ENCODE peak calls at places on chromosome 21, in four cellular contexts. One of them, this sample, is unnamed.

GRCh38 chr21:36854391-36854790 is 112.1 kb downstream of the HLCS start:
- DNase-seq in neural progenitor cell: peak; percentile 84
- DNase-seq in OCI-LY7: peak; percentile 63
- DNase-seq in hepatocyte: peak; percentile 75
- DNase-seq in this sample: peak; percentile 36

GRCh38 chr21:36710729-36711048 is 11.8 kb downstream of the SIM2 start:
- DNase-seq in neural progenitor cell: peak; percentile 68
- DNase-seq in OCI-LY7: peak; percentile 1
- DNase-seq in hepatocyte: no peak
- DNase-seq in this sample: no peak

GRCh38 chr21:34886554-34887385 is 162.3 kb downstream of the RUNX1 start:
- DNase-seq in OCI-LY7: no peak
- DNase-seq in hepatocyte: peak; percentile 45
- DNase-seq in neural progenitor cell: peak; percentile 76
- DNase-seq in this sample: peak; percentile 50

GRCh38 chr21:35732788-35733187 is 327.5 kb downstream of the SETD4 start:
- DNase-seq in OCI-LY7: no peak
- DNase-seq in hepatocyte: no peak
- DNase-seq in neural progenitor cell: no peak
- DNase-seq in this sample: no peak

GRCh38 chr21:33966324-33966949 is 50.8 kb upstream of the ATP5PO start:
- DNase-seq in neural progenitor cell: no peak
- DNase-seq in hepatocyte: no peak
- DNase-seq in OCI-LY7: no peak
- DNase-seq in this sample: no peak

GRCh38 chr21:36205962-36206361 is 49.3 kb downstream of the DOP1B start:
- DNase-seq in hepatocyte: no peak
- DNase-seq in OCI-LY7: no peak
- DNase-seq in neural progenitor cell: no peak
- DNase-seq in this sample: no peak

GRCh38 chr21:35400233-35400939 is 351.3 kb upstream of the RUNX1 start:
- DNase-seq in OCI-LY7: peak; percentile 86
- DNase-seq in neural progenitor cell: peak; percentile 36
- DNase-seq in hepatocyte: peak; percentile 80
- DNase-seq in this sample: peak; percentile 66

GRCh38 chr21:31509108-31510017 is 150.1 kb upstream of the SOD1 start:
- DNase-seq in OCI-LY7: peak; percentile 64
- DNase-seq in neural progenitor cell: peak; percentile 38
- DNase-seq in hepatocyte: peak; percentile 57
- DNase-seq in this sample: peak; percentile 45

GRCh38 chr21:40186036-40186435 is 318.8 kb downstream of the PCP4 start:
- DNase-seq in OCI-LY7: no peak
- DNase-seq in neural progenitor cell: no peak
- DNase-seq in hepatocyte: no peak
- DNase-seq in this sample: no peak

GRCh38 chr21:32350211-32350980 is 42.4 kb downstream of the URB1 start:
- DNase-seq in OCI-LY7: no peak
- DNase-seq in hepatocyte: no peak
- DNase-seq in neural progenitor cell: no peak
- DNase-seq in this sample: no peak

GRCh38 chr21:36859744-36860501 is 106.5 kb downstream of the HLCS start:
- DNase-seq in OCI-LY7: peak; percentile 61
- DNase-seq in neural progenitor cell: no peak
- DNase-seq in hepatocyte: peak; percentile 83
- DNase-seq in this sample: peak; percentile 45

GRCh38 chr21:36097427-36098230 is 27.8 kb downstream of the CBR1 start:
- DNase-seq in hepatocyte: no peak
- DNase-seq in OCI-LY7: no peak
- DNase-seq in neural progenitor cell: no peak
- DNase-seq in this sample: no peak

GRCh38 chr21:40153351-40153750 is 286.1 kb downstream of the PCP4 start:
- DNase-seq in OCI-LY7: no peak
- DNase-seq in neural progenitor cell: no peak
- DNase-seq in hepatocyte: no peak
- DNase-seq in this sample: no peak

GRCh38 chr21:34243562-34243961 is 120.2 kb upstream of the KCNE2 start:
- DNase-seq in hepatocyte: no peak
- DNase-seq in neural progenitor cell: peak; percentile 27
- DNase-seq in OCI-LY7: peak; percentile 47
- DNase-seq in this sample: peak; percentile 38

GRCh38 chr21:15054606-15055239 is 10.1 kb downstream of the NRIP1 start:
- DNase-seq in OCI-LY7: no peak
- DNase-seq in hepatocyte: no peak
- DNase-seq in neural progenitor cell: no peak
- DNase-seq in this sample: no peak

GRCh38 chr21:41141031-41141457 is 26.9 kb upstream of the BACE2 start:
- DNase-seq in OCI-LY7: no peak
- DNase-seq in neural progenitor cell: no peak
- DNase-seq in hepatocyte: no peak
- DNase-seq in this sample: peak; percentile 51

GRCh38 chr21:34724131-34724856 is 55.5 kb downstream of the CLIC6 start:
- DNase-seq in neural progenitor cell: no peak
- DNase-seq in hepatocyte: no peak
- DNase-seq in OCI-LY7: no peak
- DNase-seq in this sample: peak; percentile 52

GRCh38 chr21:33993286-33994231 is 78.0 kb upstream of the ATP5PO start:
- DNase-seq in neural progenitor cell: no peak
- DNase-seq in hepatocyte: no peak
- DNase-seq in OCI-LY7: peak; percentile 40
- DNase-seq in this sample: no peak

GRCh38 chr21:36466061-36466511 is 13.8 kb downstream of the CLDN14 start:
- DNase-seq in neural progenitor cell: no peak
- DNase-seq in hepatocyte: no peak
- DNase-seq in OCI-LY7: no peak
- DNase-seq in this sample: no peak

GRCh38 chr21:26522704-26523103 is 50.4 kb downstream of the CYYR1 start:
- DNase-seq in neural progenitor cell: no peak
- DNase-seq in OCI-LY7: no peak
- DNase-seq in hepatocyte: no peak
- DNase-seq in this sample: no peak

GRCh38 chr21:33712022-33712803 is 69.9 kb downstream of the ITSN1 start:
- DNase-seq in hepatocyte: no peak
- DNase-seq in neural progenitor cell: no peak
- DNase-seq in OCI-LY7: no peak
- DNase-seq in this sample: no peak

GRCh38 chr21:43921602-43921978 is 56.6 kb downstream of the AGPAT3 start:
- DNase-seq in neural progenitor cell: peak; percentile 80
- DNase-seq in hepatocyte: peak; percentile 59
- DNase-seq in OCI-LY7: no peak
- DNase-seq in this sample: no peak

GRCh38 chr21:33682992-33683627 is 40.8 kb downstream of the ITSN1 start:
- DNase-seq in neural progenitor cell: no peak
- DNase-seq in hepatocyte: peak; percentile 63
- DNase-seq in OCI-LY7: no peak
- DNase-seq in this sample: peak; percentile 87

GRCh38 chr21:15744926-15745325 is 15.1 kb downstream of the USP25 start:
- DNase-seq in neural progenitor cell: no peak
- DNase-seq in hepatocyte: no peak
- DNase-seq in OCI-LY7: no peak
- DNase-seq in this sample: no peak

GRCh38 chr21:14591882-14592281 is 45.8 kb upstream of the SAMSN1 start:
- DNase-seq in hepatocyte: no peak
- DNase-seq in neural progenitor cell: no peak
- DNase-seq in OCI-LY7: no peak
- DNase-seq in this sample: peak; percentile 30

GRCh38 chr21:36330904-36331303 is 10.9 kb downstream of the MORC3 start:
- DNase-seq in hepatocyte: peak; percentile 53
- DNase-seq in OCI-LY7: peak; percentile 76
- DNase-seq in neural progenitor cell: peak; percentile 57
- DNase-seq in this sample: peak; percentile 71

GRCh38 chr21:32611471-32611997 is 643 bp downstream of the CFAP298 start:
- DNase-seq in OCI-LY7: peak; percentile 83
- DNase-seq in neural progenitor cell: peak; percentile 57
- DNase-seq in hepatocyte: peak; percentile 39
- DNase-seq in this sample: peak; percentile 71

GRCh38 chr21:35232545-35233176 is 183.6 kb upstream of the RUNX1 start:
- DNase-seq in OCI-LY7: no peak
- DNase-seq in neural progenitor cell: no peak
- DNase-seq in hepatocyte: peak; percentile 60
- DNase-seq in this sample: peak; percentile 75

GRCh38 chr21:14120091-14120734 is 90.5 kb downstream of the LIPI start:
- DNase-seq in hepatocyte: peak; percentile 33
- DNase-seq in OCI-LY7: peak; percentile 57
- DNase-seq in neural progenitor cell: peak; percentile 59
- DNase-seq in this sample: peak; percentile 60

GRCh38 chr21:34900376-34900775 is 148.7 kb downstream of the RUNX1 start:
- DNase-seq in neural progenitor cell: no peak
- DNase-seq in hepatocyte: peak; percentile 37
- DNase-seq in OCI-LY7: no peak
- DNase-seq in this sample: no peak

GRCh38 chr21:31493350-31493880 is 149.4 kb upstream of the TIAM1 start:
- DNase-seq in neural progenitor cell: no peak
- DNase-seq in hepatocyte: no peak
- DNase-seq in OCI-LY7: no peak
- DNase-seq in this sample: no peak

GRCh38 chr21:31143021-31143420 is 104.7 kb upstream of the KRTAP19-8 start:
- DNase-seq in neural progenitor cell: no peak
- DNase-seq in hepatocyte: no peak
- DNase-seq in OCI-LY7: no peak
- DNase-seq in this sample: no peak

GRCh38 chr21:19908386-19908785 is 1089.8 kb upstream of the NCAM2 start:
- DNase-seq in hepatocyte: no peak
- DNase-seq in OCI-LY7: no peak
- DNase-seq in neural progenitor cell: no peak
- DNase-seq in this sample: no peak

DNA sequence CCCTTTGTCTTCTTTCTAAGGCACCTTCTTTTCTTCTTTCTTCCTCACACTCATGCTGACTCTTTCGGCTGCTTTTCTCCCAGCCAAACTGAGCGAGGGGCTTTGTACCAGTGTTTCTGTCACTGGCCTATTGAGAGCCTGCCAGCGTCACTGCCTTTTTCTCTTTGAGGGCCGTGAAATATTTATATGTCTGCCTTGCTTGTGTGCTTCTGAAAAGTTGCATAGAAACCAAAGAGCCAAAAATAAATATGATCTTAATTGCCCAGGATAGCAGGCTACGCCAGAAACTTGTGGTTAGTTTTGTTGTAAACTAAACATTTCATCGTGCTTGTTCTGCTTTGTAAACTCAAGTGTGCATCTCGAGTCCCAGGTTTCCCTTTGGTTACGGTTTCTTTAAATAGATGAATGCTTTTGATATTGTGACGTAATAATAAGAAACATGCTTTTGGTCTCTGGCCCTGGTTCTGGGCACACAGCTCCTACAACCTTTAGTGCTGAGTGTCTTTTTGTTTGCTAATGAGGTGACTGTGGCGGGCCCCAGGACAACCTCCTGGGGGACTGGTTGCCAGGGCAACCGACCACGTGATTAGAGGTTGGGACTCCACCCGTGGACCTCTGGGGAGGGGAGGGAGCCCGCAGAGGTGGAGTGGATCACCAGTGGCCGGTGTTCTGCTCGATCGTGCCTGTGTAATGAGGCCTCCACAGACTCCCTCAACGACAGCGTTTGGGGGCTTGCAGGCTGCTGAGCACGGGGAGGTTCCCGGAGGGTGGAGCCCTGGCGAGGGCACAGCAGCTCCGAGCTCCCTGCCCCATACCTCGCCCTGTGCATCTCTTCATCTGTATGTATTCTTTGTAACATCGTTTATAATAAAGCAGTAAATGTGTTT is 10.9 kb downstream of the SLC37A1 start:
- DNase-seq in hepatocyte: peak; percentile 82
- DNase-seq in OCI-LY7: peak; percentile 85
- DNase-seq in neural progenitor cell: peak; percentile 75
- DNase-seq in this sample: peak; percentile 39
- TF ChIP-seq EZH2phosphoT487 in hepatocyte: no peak
- TF ChIP-seq EZH2phosphoT487 in OCI-LY7: no peak
- TF ChIP-seq EZH2phosphoT487 in neural progenitor cell: no peak
- TF ChIP-seq EZH2phosphoT487 in this sample: no peak

GRCh38 chr21:8991088-8991907 is 1530.1 kb upstream of the TPTE start:
- DNase-seq in OCI-LY7: no peak
- DNase-seq in neural progenitor cell: no peak
- DNase-seq in hepatocyte: no peak
- DNase-seq in this sample: no peak

GRCh38 chr21:8991968-8992621 is 1529.3 kb upstream of the TPTE start:
- DNase-seq in OCI-LY7: no peak
- DNase-seq in hepatocyte: no peak
- DNase-seq in neural progenitor cell: no peak
- DNase-seq in this sample: no peak

GRCh38 chr21:8993943-8994639 is 1527.3 kb upstream of the TPTE start:
- DNase-seq in neural progenitor cell: no peak
- DNase-seq in OCI-LY7: no peak
- DNase-seq in hepatocyte: no peak
- DNase-seq in this sample: no peak

GRCh38 chr21:8993284-8993942 is 1528.0 kb upstream of the TPTE start:
- DNase-seq in hepatocyte: no peak
- DNase-seq in neural progenitor cell: no peak
- DNase-seq in OCI-LY7: no peak
- DNase-seq in this sample: no peak

GRCh38 chr21:8992731-8993174 is 1528.6 kb upstream of the TPTE start:
- DNase-seq in neural progenitor cell: no peak
- DNase-seq in hepatocyte: no peak
- DNase-seq in OCI-LY7: no peak
- DNase-seq in this sample: no peak
- TF ChIP-seq EZH2phosphoT487 in neural progenitor cell: no peak
- TF ChIP-seq EZH2phosphoT487 in hepatocyte: no peak
- TF ChIP-seq EZH2phosphoT487 in OCI-LY7: no peak
- TF ChIP-seq EZH2phosphoT487 in this sample: no peak

DNA sequence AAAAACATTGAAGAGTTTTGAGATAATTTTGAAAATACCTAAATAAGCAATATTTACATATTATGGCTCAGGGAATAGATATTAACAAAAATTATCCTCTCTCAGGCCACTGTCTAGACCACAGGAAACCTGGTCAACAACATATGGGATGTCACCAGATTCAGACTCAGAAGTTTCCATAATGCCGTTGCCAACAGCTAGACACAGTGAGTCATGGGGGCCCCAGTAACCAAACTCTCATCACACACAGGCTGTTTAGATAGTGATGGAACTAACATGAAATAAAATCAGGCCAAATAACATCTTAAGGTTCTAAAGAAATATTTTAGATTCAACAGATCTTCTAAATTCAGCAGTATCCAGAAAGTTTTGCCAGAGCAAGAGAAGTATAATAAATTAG is 681.7 kb upstream of the ADAMTS5 start:
- DNase-seq in hepatocyte: peak; percentile 18
- DNase-seq in OCI-LY7: no peak
- DNase-seq in neural progenitor cell: no peak
- DNase-seq in this sample: peak; percentile 93
- TF ChIP-seq EZH2phosphoT487 in hepatocyte: no peak
- TF ChIP-seq EZH2phosphoT487 in OCI-LY7: no peak
- TF ChIP-seq EZH2phosphoT487 in neural progenitor cell: no peak
- TF ChIP-seq EZH2phosphoT487 in this sample: no peak

GRCh38 chr21:29299046-29299905 is 554 bp downstream of the BACH1 start:
- DNase-seq in neural progenitor cell: peak; percentile 78
- DNase-seq in hepatocyte: peak; percentile 90
- DNase-seq in OCI-LY7: peak; percentile 49
- DNase-seq in this sample: peak; percentile 89
- TF ChIP-seq EZH2phosphoT487 in neural progenitor cell: no peak
- TF ChIP-seq EZH2phosphoT487 in hepatocyte: no peak
- TF ChIP-seq EZH2phosphoT487 in OCI-LY7: no peak
- TF ChIP-seq EZH2phosphoT487 in this sample: no peak